ENCODE peak calls at places on chromosomes 1 and 21, in five cellular contexts. Z is stimulated activated CD8-positive, alpha-beta memory T cell treated with anti-CD3 and anti-CD28 coated beads, Interleukin-15, amount 100 ng/mL, for 1 hour; F is activated effector memory CD4-positive, alpha-beta T cell treated with anti-CD3 and anti-CD28 coated beads, Interleukin-2, amount 50 U/mL, for 16 hours; S is effector CD4-positive, alpha-beta T cell; L is EH. P is an unnamed sample.

GRCh38 chr1:67532452-67533216 is 102.4 kb upstream of the SERBP1 start:
- DNase-seq in S (no peak), F (no peak), Z (no peak), L (peak; percentile 85), P (no peak)

GRCh38 chr1:119286587-119287181 is 81.9 kb upstream of the HAO2 start:
- DNase-seq in F (no peak), Z (no peak), S (no peak), L (peak; percentile 34), P (peak; percentile 41)

GRCh38 chr1:73801912-73802429 is 396.0 kb downstream of the LRRIQ3 start:
- DNase-seq in F (no peak), Z (no peak), L (no peak), S (no peak), P (no peak)

GRCh38 chr1:172955161-172955821 is 95.5 kb downstream of the TNFSF18 start:
- DNase-seq in Z (no peak), S (no peak), L (peak; percentile 98), F (no peak), P (no peak)

GRCh38 chr21:37257967-37258877 is 8.9 kb downstream of the VPS26C start:
- DNase-seq in F (peak; percentile 90), S (peak; percentile 69), Z (peak; percentile 49), L (peak; percentile 65), P (peak; percentile 68)

GRCh38 chr1:97461782-97462181 is 459.1 kb downstream of the DPYD start:
- DNase-seq in S (no peak), Z (no peak), L (no peak), F (no peak), P (no peak)

GRCh38 chr1:204670152-204670927 is 15.2 kb downstream of the LRRN2 start:
- DNase-seq in F (no peak), S (no peak), L (peak; percentile 76), Z (no peak), P (no peak)

GRCh38 chr1:199774433-199775089 is 252.9 kb upstream of the NR5A2 start:
- DNase-seq in S (no peak), Z (no peak), L (no peak), F (no peak), P (no peak)

GRCh38 chr1:73160759-73161158 is 878.4 kb upstream of the NEGR1 start:
- DNase-seq in S (no peak), L (no peak), F (no peak), Z (no peak), P (no peak)

GRCh38 chr21:8990326-8991087 is 1530.9 kb upstream of the TPTE start:
- DNase-seq in S (no peak), L (peak; percentile 24), Z (no peak), F (no peak), P (no peak)

GRCh38 chr1:46479744-46480350 is 9.8 kb upstream of the DMBX1 start:
- DNase-seq in Z (no peak), F (no peak), S (no peak), L (no peak), P (no peak)

GRCh38 chr1:81554534-81554933 is 246.2 kb upstream of the ADGRL2 start:
- DNase-seq in F (no peak), Z (no peak), S (no peak), L (no peak), P (no peak)

GRCh38 chr21:25370311-25370744 is 237.0 kb downstream of the MRPL39 start:
- DNase-seq in L (peak; percentile 91), Z (no peak), F (peak; percentile 62), S (no peak), P (no peak)

GRCh38 chr1:24047101-24047459 is 64.9 kb downstream of the MYOM3 start:
- DNase-seq in S (no peak), Z (no peak), F (no peak), L (peak; percentile 71), P (no peak)

GRCh38 chr1:236753554-236753953 is 41.5 kb upstream of the MTR start:
- DNase-seq in F (no peak), L (peak; percentile 58), S (no peak), Z (no peak), P (no peak)

GRCh38 chr1:159823401-159823800 is 3.3 kb upstream of the SLAMF8 start:
- DNase-seq in L (no peak), F (no peak), Z (no peak), S (no peak), P (peak; percentile 54)

GRCh38 chr1:53112271-53112774 is 30.1 kb downstream of the SLC1A7 start:
- DNase-seq in L (peak; percentile 98), Z (no peak), S (no peak), F (no peak), P (no peak)

GRCh38 chr1:65147424-65148177 is 402 bp upstream of the AK4 start:
- DNase-seq in L (peak; percentile 29), F (peak; percentile 64), Z (no peak), S (no peak), P (no peak)

GRCh38 chr1:31944205-31945089 is 6.3 kb upstream of the PTP4A2 start:
- DNase-seq in S (peak; percentile 66), L (peak; percentile 93), F (peak; percentile 91), Z (peak; percentile 57), P (no peak)

GRCh38 chr21:45517249-45518065 is 24.8 kb downstream of the SLC19A1 start:
- DNase-seq in Z (no peak), L (no peak), S (no peak), F (no peak), P (no peak)

GRCh38 chr1:33436557-33437296 is 5.8 kb upstream of the PHC2 start:
- DNase-seq in S (no peak), F (no peak), L (no peak), Z (no peak), P (no peak)

GRCh38 chr1:190176776-190177175 is 300.9 kb downstream of the BRINP3 start:
- DNase-seq in S (no peak), F (no peak), L (no peak), Z (no peak), P (no peak)

GRCh38 chr1:180981596-180982387 is 40.9 kb downstream of the STX6 start:
- DNase-seq in L (no peak), Z (peak; percentile 7), F (no peak), S (no peak), P (peak; percentile 25)

GRCh38 chr1:222310830-222311229 is 237.1 kb downstream of the HHIPL2 start:
- DNase-seq in Z (no peak), L (no peak), F (no peak), S (no peak), P (no peak)

GRCh38 chr1:65055754-65056153 is 89.4 kb upstream of the JAK1 start:
- DNase-seq in F (no peak), L (no peak), S (no peak), Z (no peak), P (no peak)

GRCh38 chr1:236794585-236795034 is 482 bp upstream of the MTR start:
- DNase-seq in Z (no peak), L (no peak), F (no peak), S (no peak), P (no peak)

GRCh38 chr1:178684542-178685000 is 40.5 kb upstream of the RALGPS2 start:
- DNase-seq in Z (no peak), F (no peak), S (no peak), L (peak; percentile 95), P (no peak)

GRCh38 chr1:83791821-83792437 is 207.0 kb downstream of the TTLL7 start:
- DNase-seq in Z (no peak), L (peak; percentile 43), F (no peak), S (no peak), P (no peak)

GRCh38 chr1:20730690-20731056 is 1.8 kb downstream of the SH2D5 start:
- DNase-seq in S (no peak), L (no peak), F (peak; percentile 43), Z (no peak), P (no peak)

GRCh38 chr1:16677552-16678423 is 11.0 kb upstream of the RNU1-3 start:
- DNase-seq in Z (no peak), L (peak; percentile 71), F (peak; percentile 71), S (no peak), P (no peak)

GRCh38 chr1:64983110-64983509 is 16.8 kb upstream of the JAK1 start:
- DNase-seq in Z (no peak), S (no peak), F (no peak), L (peak; percentile 97), P (no peak)

GRCh38 chr1:943545-944340 is 15.3 kb downstream of the NOC2L start:
- DNase-seq in L (no peak), S (no peak), F (no peak), Z (no peak), P (no peak)

GRCh38 chr1:222060247-222060851 is 318.5 kb upstream of the DUSP10 start:
- DNase-seq in S (no peak), F (no peak), Z (no peak), L (peak; percentile 29), P (no peak)

GRCh38 chr1:181166377-181167196 is 78.1 kb downstream of the IER5 start:
- DNase-seq in L (peak; percentile 81), F (peak; percentile 88), Z (peak; percentile 54), S (peak; percentile 62), P (peak; percentile 70)

GRCh38 chr1:247114351-247115140 is 10.4 kb upstream of the ZNF669 start:
- DNase-seq in S (no peak), F (peak; percentile 62), Z (no peak), L (no peak), P (no peak)

GRCh38 chr21:45209046-45209445 is 78.6 kb downstream of the POFUT2 start:
- DNase-seq in F (no peak), L (peak; percentile 73), Z (no peak), S (no peak), P (no peak)

GRCh38 chr21:33036430-33037162 is 10.9 kb downstream of the OLIG2 start:
- DNase-seq in F (no peak), L (peak; percentile 75), S (no peak), Z (no peak), P (no peak)

GRCh38 chr1:83909687-83910086 is 89.2 kb downstream of the TTLL7 start:
- DNase-seq in Z (no peak), F (no peak), S (no peak), L (peak; percentile 31), P (no peak)

GRCh38 chr1:230167419-230167852 is 100.4 kb downstream of the GALNT2 start:
- DNase-seq in S (peak; percentile 7), L (peak; percentile 53), F (peak; percentile 71), Z (no peak), P (peak; percentile 4)

P was measured in NCI-H187.